ENCODE peak calls at places on chromosomes 16 and 17, in eight cellular contexts. One of them, this sample, is unnamed.

GRCh38 chr16:17519041-17519440 is 48.3 kb upstream of the XYLT1 start:
- DNase-seq in sigmoid colon: no peak
- DNase-seq in ovary: no peak
- DNase-seq in stomach: no peak
- DNase-seq in A549: no peak
- DNase-seq in transverse colon: no peak
- DNase-seq in SK-N-SH: no peak
- DNase-seq in K562: no peak
- DNase-seq in this sample: no peak

GRCh38 chr17:4558311-4558972 is 1.9 kb downstream of the GGT6 start:
- DNase-seq in sigmoid colon: no peak
- DNase-seq in ovary: no peak
- DNase-seq in stomach: no peak
- DNase-seq in A549: no peak
- DNase-seq in transverse colon: no peak
- DNase-seq in SK-N-SH: no peak
- DNase-seq in K562: no peak
- DNase-seq in this sample: peak; percentile 80

GRCh38 chr16:18800674-18801196 is 614 bp downstream of the ARL6IP1 start:
- DNase-seq in sigmoid colon: no peak
- DNase-seq in ovary: no peak
- DNase-seq in stomach: no peak
- DNase-seq in A549: no peak
- DNase-seq in transverse colon: peak; percentile 17
- DNase-seq in SK-N-SH: no peak
- DNase-seq in K562: peak; percentile 29
- DNase-seq in this sample: no peak

GRCh38 chr16:7408700-7409340 is 76.2 kb downstream of the RBFOX1 start:
- DNase-seq in sigmoid colon: no peak
- DNase-seq in ovary: no peak
- DNase-seq in stomach: no peak
- DNase-seq in A549: no peak
- DNase-seq in transverse colon: no peak
- DNase-seq in SK-N-SH: no peak
- DNase-seq in K562: no peak
- DNase-seq in this sample: no peak

GRCh38 chr16:85947511-85948509 is 48.8 kb downstream of the IRF8 start:
- DNase-seq in sigmoid colon: no peak
- DNase-seq in ovary: no peak
- DNase-seq in stomach: peak; percentile 43
- DNase-seq in A549: no peak
- DNase-seq in transverse colon: peak; percentile 23
- DNase-seq in SK-N-SH: no peak
- DNase-seq in K562: no peak
- DNase-seq in this sample: no peak

GRCh38 chr17:69810326-69811035 is 264.5 kb upstream of the KCNJ16 start:
- DNase-seq in sigmoid colon: no peak
- DNase-seq in ovary: no peak
- DNase-seq in stomach: no peak
- DNase-seq in A549: peak; percentile 49
- DNase-seq in transverse colon: no peak
- DNase-seq in SK-N-SH: no peak
- DNase-seq in K562: no peak
- DNase-seq in this sample: no peak

GRCh38 chr16:1871974-1872635 is at the start of gene MEIOB:
- DNase-seq in sigmoid colon: no peak
- DNase-seq in ovary: peak; percentile 41
- DNase-seq in stomach: no peak
- DNase-seq in A549: peak; percentile 82
- DNase-seq in transverse colon: peak; percentile 30
- DNase-seq in SK-N-SH: peak; percentile 92
- DNase-seq in K562: peak; percentile 88
- DNase-seq in this sample: peak; percentile 51

GRCh38 chr16:35305476-35305875 is 1846.1 kb downstream of the TP53TG3F start:
- DNase-seq in sigmoid colon: no peak
- DNase-seq in ovary: no peak
- DNase-seq in stomach: no peak
- DNase-seq in A549: no peak
- DNase-seq in transverse colon: no peak
- DNase-seq in SK-N-SH: no peak
- DNase-seq in K562: no peak
- DNase-seq in this sample: no peak

GRCh38 chr16:67142342-67142741 is 8.5 kb downstream of the B3GNT9 start:
- DNase-seq in sigmoid colon: no peak
- DNase-seq in ovary: no peak
- DNase-seq in stomach: no peak
- DNase-seq in A549: no peak
- DNase-seq in transverse colon: no peak
- DNase-seq in SK-N-SH: no peak
- DNase-seq in K562: no peak
- DNase-seq in this sample: no peak

GRCh38 chr16:57751539-57752202 is 16.1 kb downstream of the KATNB1 start:
- DNase-seq in sigmoid colon: no peak
- DNase-seq in ovary: no peak
- DNase-seq in stomach: no peak
- DNase-seq in A549: no peak
- DNase-seq in transverse colon: no peak
- DNase-seq in SK-N-SH: no peak
- DNase-seq in K562: no peak
- DNase-seq in this sample: peak; percentile 73

GRCh38 chr16:7990864-7991263 is 599.4 kb downstream of the TMEM114 start:
- DNase-seq in sigmoid colon: no peak
- DNase-seq in ovary: no peak
- DNase-seq in stomach: no peak
- DNase-seq in A549: no peak
- DNase-seq in transverse colon: no peak
- DNase-seq in SK-N-SH: no peak
- DNase-seq in K562: peak; percentile 56
- DNase-seq in this sample: no peak

GRCh38 chr16:67165121-67166034 is 833 bp downstream of the HSF4 start:
- DNase-seq in sigmoid colon: no peak
- DNase-seq in ovary: peak; percentile 48
- DNase-seq in stomach: no peak
- DNase-seq in A549: no peak
- DNase-seq in transverse colon: no peak
- DNase-seq in SK-N-SH: no peak
- DNase-seq in K562: no peak
- DNase-seq in this sample: no peak

GRCh38 chr16:84361546-84361945 is 6.8 kb upstream of the ATP2C2 start:
- DNase-seq in sigmoid colon: no peak
- DNase-seq in ovary: no peak
- DNase-seq in stomach: no peak
- DNase-seq in A549: no peak
- DNase-seq in transverse colon: no peak
- DNase-seq in SK-N-SH: no peak
- DNase-seq in K562: no peak
- DNase-seq in this sample: no peak

GRCh38 chr16:84358601-84359295 is 9.6 kb upstream of the ATP2C2 start:
- DNase-seq in sigmoid colon: no peak
- DNase-seq in ovary: no peak
- DNase-seq in stomach: no peak
- DNase-seq in A549: no peak
- DNase-seq in transverse colon: peak; percentile 22
- DNase-seq in SK-N-SH: no peak
- DNase-seq in K562: no peak
- DNase-seq in this sample: no peak

GRCh38 chr16:84360748-84361147 is 7.6 kb upstream of the ATP2C2 start:
- DNase-seq in sigmoid colon: no peak
- DNase-seq in ovary: no peak
- DNase-seq in stomach: no peak
- DNase-seq in A549: no peak
- DNase-seq in transverse colon: no peak
- DNase-seq in SK-N-SH: no peak
- DNase-seq in K562: no peak
- DNase-seq in this sample: no peak

GRCh38 chr16:84359326-84359725 is 9.0 kb upstream of the ATP2C2 start:
- DNase-seq in sigmoid colon: no peak
- DNase-seq in ovary: no peak
- DNase-seq in stomach: no peak
- DNase-seq in A549: no peak
- DNase-seq in transverse colon: no peak
- DNase-seq in SK-N-SH: no peak
- DNase-seq in K562: no peak
- DNase-seq in this sample: no peak

DNA sequence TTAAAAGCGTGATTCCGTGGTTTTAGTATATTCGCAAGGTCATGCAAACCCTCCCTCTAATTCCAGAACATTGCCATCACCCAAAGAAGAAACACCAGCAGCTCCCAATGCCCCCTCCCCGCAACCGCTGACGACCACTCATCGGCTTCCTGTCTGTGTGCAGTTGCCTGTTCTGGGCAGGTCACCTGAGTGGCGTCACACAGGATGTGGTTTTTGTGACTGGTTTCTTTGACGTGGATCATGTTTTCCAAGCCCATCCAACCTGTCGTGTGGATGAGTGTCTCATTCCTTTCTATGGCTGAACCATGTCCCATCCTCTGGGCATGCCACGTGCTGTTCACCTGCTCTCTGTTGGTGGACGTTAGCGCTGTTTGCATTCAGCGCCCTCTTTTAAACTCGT is 8.2 kb upstream of the ATP2C2 start:
- DNase-seq in sigmoid colon: no peak
- DNase-seq in ovary: no peak
- DNase-seq in stomach: no peak
- DNase-seq in A549: no peak
- DNase-seq in transverse colon: no peak
- DNase-seq in SK-N-SH: no peak
- DNase-seq in K562: no peak
- DNase-seq in this sample: no peak
- TF ChIP-seq EP300 in sigmoid colon: no peak
- TF ChIP-seq EP300 in ovary: no peak
- TF ChIP-seq EP300 in stomach: no peak
- TF ChIP-seq EP300 in A549: no peak
- TF ChIP-seq EP300 in transverse colon: no peak
- TF ChIP-seq EP300 in SK-N-SH: no peak
- TF ChIP-seq EP300 in K562: no peak
- TF ChIP-seq EP300 in this sample: no peak

GRCh38 chr16:55530316-55530856 is 21.5 kb downstream of the LPCAT2 start:
- DNase-seq in sigmoid colon: no peak
- DNase-seq in ovary: no peak
- DNase-seq in stomach: no peak
- DNase-seq in A549: no peak
- DNase-seq in transverse colon: no peak
- DNase-seq in SK-N-SH: no peak
- DNase-seq in K562: no peak
- DNase-seq in this sample: no peak

GRCh38 chr16:55526448-55526847 is 17.6 kb downstream of the LPCAT2 start:
- DNase-seq in sigmoid colon: no peak
- DNase-seq in ovary: no peak
- DNase-seq in stomach: no peak
- DNase-seq in A549: no peak
- DNase-seq in transverse colon: no peak
- DNase-seq in SK-N-SH: no peak
- DNase-seq in K562: no peak
- DNase-seq in this sample: no peak

GRCh38 chr16:55532227-55532626 is 23.4 kb downstream of the LPCAT2 start:
- DNase-seq in sigmoid colon: no peak
- DNase-seq in ovary: no peak
- DNase-seq in stomach: no peak
- DNase-seq in A549: no peak
- DNase-seq in transverse colon: no peak
- DNase-seq in SK-N-SH: no peak
- DNase-seq in K562: no peak
- DNase-seq in this sample: no peak

GRCh38 chr16:55527885-55528284 is 19.0 kb downstream of the LPCAT2 start:
- DNase-seq in sigmoid colon: no peak
- DNase-seq in ovary: no peak
- DNase-seq in stomach: no peak
- DNase-seq in A549: no peak
- DNase-seq in transverse colon: no peak
- DNase-seq in SK-N-SH: no peak
- DNase-seq in K562: no peak
- DNase-seq in this sample: no peak

DNA sequence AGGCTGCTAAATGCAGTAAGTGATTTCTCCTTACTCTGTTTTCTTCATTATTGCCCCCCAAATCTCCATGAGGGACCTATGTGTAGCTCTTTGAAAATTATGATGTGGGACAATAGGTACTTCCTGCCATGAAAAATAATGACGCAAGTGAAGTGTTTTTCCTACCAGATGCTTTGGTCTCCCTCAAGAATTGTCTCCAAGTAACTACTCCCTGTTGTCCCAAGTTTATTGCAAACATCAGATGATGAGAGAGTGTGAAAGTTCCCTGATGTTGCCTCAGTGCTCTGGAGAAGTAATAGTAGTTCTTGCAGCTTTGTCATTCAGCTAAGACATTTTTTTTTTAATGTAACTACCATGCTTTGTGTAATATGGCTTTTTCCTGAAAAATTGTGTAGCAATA is 20.1 kb downstream of the LPCAT2 start:
- DNase-seq in sigmoid colon: no peak
- DNase-seq in ovary: no peak
- DNase-seq in stomach: no peak
- DNase-seq in A549: no peak
- DNase-seq in transverse colon: no peak
- DNase-seq in SK-N-SH: no peak
- DNase-seq in K562: no peak
- DNase-seq in this sample: no peak
- H3K4me3 ChIP-seq in sigmoid colon: no peak overlapping the region
- H3K4me3 ChIP-seq in ovary: no peak overlapping the region
- H3K4me3 ChIP-seq in stomach: no peak overlapping the region
- H3K4me3 ChIP-seq in A549: no peak overlapping the region
- H3K4me3 ChIP-seq in transverse colon: no peak overlapping the region
- H3K4me3 ChIP-seq in SK-N-SH: no peak overlapping the region
- H3K4me3 ChIP-seq in K562: no peak overlapping the region
- H3K4me3 ChIP-seq in this sample: no peak overlapping the region

DNA sequence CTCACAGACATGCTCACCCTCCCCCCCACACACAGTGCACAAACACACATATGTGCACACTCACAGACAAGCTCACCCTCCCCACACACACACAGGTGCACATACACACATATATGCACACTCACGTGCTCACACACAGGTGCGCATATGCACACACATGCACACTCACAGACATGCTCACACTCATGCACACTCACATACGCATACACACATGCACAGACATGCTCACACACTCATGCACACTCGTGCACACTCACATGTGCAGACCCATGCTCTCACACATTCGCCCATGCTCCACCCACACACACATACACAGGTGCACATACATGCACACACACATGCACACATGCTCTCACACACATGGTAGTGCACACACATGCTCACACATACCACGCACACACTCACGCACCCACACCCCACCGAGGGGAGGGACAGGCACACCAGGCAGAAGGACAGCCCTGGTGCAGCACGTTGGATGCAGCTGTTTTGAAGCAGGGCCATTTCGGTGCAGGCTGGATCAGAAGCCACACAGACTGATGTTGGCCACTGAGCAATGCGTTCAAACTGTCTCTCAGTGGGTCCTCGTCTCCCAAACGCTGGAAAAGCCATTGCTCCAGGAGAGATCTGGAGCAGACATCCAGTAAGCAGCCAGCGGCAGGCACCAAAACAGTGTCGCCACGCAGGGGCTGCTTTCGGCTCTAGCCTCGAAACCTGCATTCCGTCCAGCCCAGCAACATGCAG is 86.2 kb upstream of the ZNF469 start:
- DNase-seq in sigmoid colon: no peak
- DNase-seq in ovary: no peak
- DNase-seq in stomach: no peak
- DNase-seq in A549: no peak
- DNase-seq in transverse colon: no peak
- DNase-seq in SK-N-SH: no peak
- DNase-seq in K562: no peak
- DNase-seq in this sample: no peak
- TF ChIP-seq CTCF in sigmoid colon: no peak
- TF ChIP-seq CTCF in ovary: no peak
- TF ChIP-seq CTCF in stomach: no peak
- TF ChIP-seq CTCF in A549: no peak
- TF ChIP-seq CTCF in transverse colon: no peak
- TF ChIP-seq CTCF in SK-N-SH: no peak
- TF ChIP-seq CTCF in K562: no peak
- TF ChIP-seq CTCF in this sample: no peak

GRCh38 chr17:41421116-41421515 is 3.3 kb downstream of the KRT37 start:
- DNase-seq in sigmoid colon: no peak
- DNase-seq in ovary: no peak
- DNase-seq in stomach: no peak
- DNase-seq in A549: no peak
- DNase-seq in transverse colon: no peak
- DNase-seq in SK-N-SH: no peak
- DNase-seq in K562: no peak
- DNase-seq in this sample: no peak
- TF ChIP-seq EP300 in sigmoid colon: no peak
- TF ChIP-seq EP300 in ovary: no peak
- TF ChIP-seq EP300 in stomach: no peak
- TF ChIP-seq EP300 in A549: no peak
- TF ChIP-seq EP300 in transverse colon: no peak
- TF ChIP-seq EP300 in SK-N-SH: no peak
- TF ChIP-seq EP300 in K562: no peak
- TF ChIP-seq EP300 in this sample: no peak